ENCODE peak calls at places on chromosomes 3 and 15, in four cellular contexts. One of them, this sample, is unnamed.

GRCh38 chr3:128965280-128965679 is 28.6 kb downstream of the CFAP92 start:
- DNase-seq in fibroblast of lung: no peak
- DNase-seq in stomach: no peak
- DNase-seq in AG10803: no peak
- DNase-seq in this sample: no peak

GRCh38 chr15:83106994-83107840 is at the start of gene TM6SF1:
- DNase-seq in fibroblast of lung: no peak
- DNase-seq in stomach: no peak
- DNase-seq in AG10803: no peak
- DNase-seq in this sample: no peak

GRCh38 chr3:77254967-77255831 is 215.3 kb downstream of the ROBO2 start:
- DNase-seq in stomach: peak
- DNase-seq in AG10803: peak
- DNase-seq in fibroblast of lung: peak
- DNase-seq in this sample: peak

GRCh38 chr15:69450968-69451695 is 1.5 kb upstream of the RPLP1 start:
- DNase-seq in fibroblast of lung: no peak
- DNase-seq in AG10803: no peak
- DNase-seq in stomach: no peak
- DNase-seq in this sample: no peak

GRCh38 chr15:52714968-52715367 is 35.8 kb upstream of the ATOSA start:
- DNase-seq in AG10803: no peak
- DNase-seq in fibroblast of lung: no peak
- DNase-seq in stomach: no peak
- DNase-seq in this sample: no peak

GRCh38 chr3:156892701-156893100 is 66.5 kb downstream of the LEKR1 start:
- DNase-seq in AG10803: peak
- DNase-seq in fibroblast of lung: no peak
- DNase-seq in stomach: no peak
- DNase-seq in this sample: peak

GRCh38 chr3:159987291-159987711 is 1.3 kb upstream of the IL12A start:
- DNase-seq in AG10803: peak
- DNase-seq in stomach: no peak
- DNase-seq in fibroblast of lung: no peak
- DNase-seq in this sample: no peak

GRCh38 chr3:159366476-159366875 is 564.6 kb downstream of the MFSD1 start:
- DNase-seq in fibroblast of lung: no peak
- DNase-seq in AG10803: no peak
- DNase-seq in stomach: no peak
- DNase-seq in this sample: no peak

GRCh38 chr3:33006571-33007286 is 55.3 kb downstream of the CCR4 start:
- DNase-seq in stomach: no peak
- DNase-seq in AG10803: no peak
- DNase-seq in fibroblast of lung: no peak
- DNase-seq in this sample: no peak

GRCh38 chr3:54999159-54999558 is 71.3 kb upstream of the LRTM1 start:
- DNase-seq in fibroblast of lung: peak
- DNase-seq in AG10803: peak
- DNase-seq in stomach: no peak
- DNase-seq in this sample: peak

GRCh38 chr15:35738370-35738769 is 192.4 kb upstream of the DPH6 start:
- DNase-seq in AG10803: peak
- DNase-seq in fibroblast of lung: peak
- DNase-seq in stomach: no peak
- DNase-seq in this sample: peak

GRCh38 chr3:101154386-101154785 is 161.2 kb upstream of the ABI3BP start:
- DNase-seq in fibroblast of lung: no peak
- DNase-seq in AG10803: no peak
- DNase-seq in stomach: no peak
- DNase-seq in this sample: no peak

GRCh38 chr3:83835040-83835439 is 1123.7 kb upstream of the CADM2 start:
- DNase-seq in fibroblast of lung: no peak
- DNase-seq in stomach: no peak
- DNase-seq in AG10803: no peak
- DNase-seq in this sample: no peak

GRCh38 chr3:45337839-45338470 is 50.4 kb upstream of the LARS2 start:
- DNase-seq in AG10803: peak
- DNase-seq in fibroblast of lung: no peak
- DNase-seq in stomach: no peak
- DNase-seq in this sample: no peak

GRCh38 chr3:122843604-122844003 is 48.7 kb downstream of the SLC49A4 start:
- DNase-seq in stomach: no peak
- DNase-seq in AG10803: no peak
- DNase-seq in fibroblast of lung: no peak
- DNase-seq in this sample: no peak

GRCh38 chr3:1506090-1506489 is 413.3 kb downstream of the CNTN6 start:
- DNase-seq in AG10803: no peak
- DNase-seq in fibroblast of lung: no peak
- DNase-seq in stomach: no peak
- DNase-seq in this sample: no peak

GRCh38 chr15:90223441-90224165 is 10.1 kb downstream of the CIB1 start:
- DNase-seq in AG10803: no peak
- DNase-seq in stomach: no peak
- DNase-seq in fibroblast of lung: no peak
- DNase-seq in this sample: no peak

GRCh38 chr3:58647661-58648141 is 18.9 kb downstream of the FAM3D start:
- DNase-seq in stomach: peak
- DNase-seq in fibroblast of lung: no peak
- DNase-seq in AG10803: no peak
- DNase-seq in this sample: peak

GRCh38 chr3:51687472-51688205 is 16.6 kb downstream of the TEX264 start:
- DNase-seq in stomach: no peak
- DNase-seq in AG10803: no peak
- DNase-seq in fibroblast of lung: no peak
- DNase-seq in this sample: peak

GRCh38 chr15:48696627-48697312 is 51.3 kb upstream of the FBN1 start:
- DNase-seq in AG10803: no peak
- DNase-seq in stomach: no peak
- DNase-seq in fibroblast of lung: no peak
- DNase-seq in this sample: peak

GRCh38 chr3:134330895-134331810 is 43.1 kb downstream of the AMOTL2 start:
- DNase-seq in fibroblast of lung: peak
- DNase-seq in AG10803: peak
- DNase-seq in stomach: no peak
- DNase-seq in this sample: peak

GRCh38 chr3:55527381-55527780 is 40.3 kb upstream of the WNT5A start:
- DNase-seq in fibroblast of lung: no peak
- DNase-seq in AG10803: no peak
- DNase-seq in stomach: no peak
- DNase-seq in this sample: no peak

DNA sequence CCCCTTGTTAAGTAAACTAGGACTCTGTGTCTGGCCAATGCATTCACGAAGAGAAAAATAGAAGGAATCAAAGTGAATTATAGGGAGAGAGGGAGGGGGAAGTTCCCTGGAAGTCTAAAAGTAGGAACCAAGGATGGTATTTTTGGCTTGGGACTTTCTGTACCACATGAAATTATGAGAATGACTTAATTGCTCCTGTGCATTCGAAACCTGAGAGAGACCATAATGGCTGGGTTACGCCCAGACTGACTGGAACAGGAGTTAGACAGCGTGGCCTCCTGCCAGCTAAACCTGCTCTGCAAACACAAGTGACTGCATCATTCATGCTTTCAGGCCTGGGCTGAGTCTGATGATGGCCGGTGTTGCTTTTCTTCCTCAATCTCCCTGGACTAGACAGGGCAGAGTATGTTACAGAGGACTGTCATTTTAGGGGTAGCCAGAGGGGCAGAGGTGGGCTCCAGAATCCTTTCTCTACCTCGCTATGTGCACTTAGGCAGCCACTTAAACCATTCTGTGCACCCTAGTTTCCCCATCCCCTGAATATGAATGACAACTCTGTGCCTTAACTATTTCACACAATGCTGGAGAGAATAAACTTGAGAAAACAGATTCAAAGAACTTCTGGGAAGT is 58.9 kb downstream of the MYO1E start:
- DNase-seq in AG10803: no peak
- DNase-seq in stomach: peak
- DNase-seq in fibroblast of lung: peak
- DNase-seq in this sample: peak
- H3K4me3 ChIP-seq in AG10803: no peak
- H3K4me3 ChIP-seq in stomach: no peak
- H3K4me3 ChIP-seq in fibroblast of lung: no peak
- H3K4me3 ChIP-seq in this sample: no peak

GRCh38 chr3:153166206-153166605 is 4.2 kb downstream of the RAP2B start:
- DNase-seq in fibroblast of lung: no peak
- DNase-seq in AG10803: no peak
- DNase-seq in stomach: no peak
- DNase-seq in this sample: peak
- H3K4me3 ChIP-seq in fibroblast of lung: peak
- H3K4me3 ChIP-seq in AG10803: peak
- H3K4me3 ChIP-seq in stomach: no peak
- H3K4me3 ChIP-seq in this sample: peak

GRCh38 chr3:105791919-105792786 is 76.7 kb downstream of the CBLB start:
- DNase-seq in fibroblast of lung: peak
- DNase-seq in stomach: peak
- DNase-seq in AG10803: peak
- DNase-seq in this sample: peak
- H3K4me3 ChIP-seq in fibroblast of lung: no peak
- H3K4me3 ChIP-seq in stomach: no peak
- H3K4me3 ChIP-seq in AG10803: no peak
- H3K4me3 ChIP-seq in this sample: no peak

DNA sequence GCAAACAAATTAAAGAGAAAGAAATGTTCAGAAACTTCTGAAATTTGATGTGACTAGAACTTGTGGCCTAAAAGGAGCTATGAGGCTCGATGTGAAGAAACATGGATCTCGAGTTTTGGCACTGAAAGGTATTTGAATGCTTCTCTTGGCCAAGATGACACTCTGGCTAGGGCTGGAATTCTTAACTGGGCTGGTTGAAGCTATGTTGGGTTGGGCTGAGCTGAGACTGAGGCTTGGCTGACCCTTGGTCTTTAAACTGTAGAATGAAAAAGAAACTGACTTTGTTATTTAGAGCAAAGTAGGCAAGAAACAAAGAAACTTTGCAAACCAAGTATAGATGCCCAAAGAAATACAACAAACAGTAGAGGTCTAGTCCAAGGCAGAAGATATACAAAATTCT is 28.1 kb upstream of the CLDN16 start:
- DNase-seq in stomach: no peak
- DNase-seq in fibroblast of lung: no peak
- DNase-seq in AG10803: no peak
- DNase-seq in this sample: no peak
- H3K4me3 ChIP-seq in stomach: no peak
- H3K4me3 ChIP-seq in fibroblast of lung: no peak
- H3K4me3 ChIP-seq in AG10803: no peak
- H3K4me3 ChIP-seq in this sample: no peak

GRCh38 chr3:195895078-195895899 is 13.1 kb downstream of the TNK2 start:
- DNase-seq in AG10803: peak
- DNase-seq in fibroblast of lung: peak
- DNase-seq in stomach: peak
- DNase-seq in this sample: no peak

GRCh38 chr3:195896361-195897080 is 11.8 kb downstream of the TNK2 start:
- DNase-seq in stomach: no peak
- DNase-seq in fibroblast of lung: peak
- DNase-seq in AG10803: peak
- DNase-seq in this sample: peak

GRCh38 chr3:195897853-195898415 is 10.4 kb downstream of the TNK2 start:
- DNase-seq in stomach: no peak
- DNase-seq in fibroblast of lung: no peak
- DNase-seq in AG10803: no peak
- DNase-seq in this sample: no peak

GRCh38 chr3:195895900-195896360 is 12.4 kb downstream of the TNK2 start:
- DNase-seq in stomach: peak
- DNase-seq in fibroblast of lung: peak
- DNase-seq in AG10803: no peak
- DNase-seq in this sample: no peak

DNA sequence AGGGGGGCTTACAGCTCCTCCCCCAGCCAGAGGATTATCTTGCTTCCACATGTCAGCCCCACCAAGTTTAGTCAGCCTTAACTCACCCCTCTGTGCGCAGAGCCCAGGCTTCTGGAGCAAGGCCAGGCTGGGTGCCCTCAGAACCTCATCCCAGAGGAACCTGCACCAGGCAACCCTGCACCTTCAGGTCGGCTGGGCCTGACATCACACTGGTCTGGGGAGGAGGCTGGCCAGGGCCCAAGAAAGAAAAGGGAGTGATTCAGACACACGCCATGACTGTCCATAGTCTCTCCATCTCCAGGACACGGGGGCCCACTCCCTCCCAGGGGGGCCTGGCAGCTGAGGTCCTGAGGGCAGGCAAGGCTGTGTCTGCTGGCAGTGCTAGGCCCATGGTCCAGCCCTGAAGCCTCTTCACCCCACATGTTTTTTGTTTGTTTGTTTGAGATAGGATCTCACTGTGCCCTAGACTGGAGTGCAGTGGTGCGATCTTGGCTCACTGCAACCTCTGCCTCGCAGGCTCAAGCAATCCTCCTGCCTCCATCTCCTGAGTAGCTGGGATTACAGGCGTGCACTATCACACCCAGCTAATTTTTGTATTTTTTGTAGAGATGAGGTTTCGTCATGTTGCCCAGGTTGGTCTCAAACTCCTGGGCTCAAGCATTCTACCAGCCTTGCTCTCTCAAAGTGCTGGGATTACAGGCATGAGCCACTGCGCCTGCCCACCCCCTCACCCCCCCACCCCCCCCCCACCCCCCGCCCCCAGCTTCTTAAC is 11.1 kb downstream of the TNK2 start:
- DNase-seq in stomach: no peak
- DNase-seq in AG10803: peak
- DNase-seq in fibroblast of lung: peak
- DNase-seq in this sample: peak
- H3K4me3 ChIP-seq in stomach: no peak
- H3K4me3 ChIP-seq in AG10803: peak
- H3K4me3 ChIP-seq in fibroblast of lung: no peak
- H3K4me3 ChIP-seq in this sample: no peak

DNA sequence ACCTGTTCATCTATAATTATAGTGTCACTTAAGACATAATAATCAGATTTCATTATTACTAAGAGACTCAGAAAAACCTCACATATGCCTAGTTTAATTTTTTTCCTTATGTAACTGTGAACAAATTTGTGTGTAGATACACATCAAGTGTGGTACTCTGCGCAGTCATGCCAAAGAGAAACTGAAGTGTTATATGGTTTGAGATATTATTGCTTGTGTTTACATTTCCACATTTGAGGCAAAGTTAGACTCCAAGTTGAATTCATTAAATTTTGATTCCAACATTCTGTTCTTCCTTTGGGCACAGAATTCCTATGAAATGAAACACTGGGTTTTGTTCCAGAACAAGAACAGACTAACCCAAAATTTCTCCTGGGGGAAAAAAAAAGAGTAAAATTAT is 2.2 kb downstream of the MBNL1 start:
- DNase-seq in AG10803: peak
- DNase-seq in stomach: no peak
- DNase-seq in fibroblast of lung: no peak
- DNase-seq in this sample: no peak
- H3K4me3 ChIP-seq in AG10803: peak
- H3K4me3 ChIP-seq in stomach: peak
- H3K4me3 ChIP-seq in fibroblast of lung: peak
- H3K4me3 ChIP-seq in this sample: peak

GRCh38 chr15:74312445-74313007 is 54.9 kb downstream of the CYP11A1 start:
- DNase-seq in stomach: no peak
- DNase-seq in AG10803: no peak
- DNase-seq in fibroblast of lung: no peak
- DNase-seq in this sample: no peak
- H3K4me3 ChIP-seq in stomach: no peak
- H3K4me3 ChIP-seq in AG10803: no peak
- H3K4me3 ChIP-seq in fibroblast of lung: no peak
- H3K4me3 ChIP-seq in this sample: no peak

GRCh38 chr3:150183619-150184425 is 213.1 kb upstream of the PFN2 start:
- DNase-seq in fibroblast of lung: peak
- DNase-seq in AG10803: peak
- DNase-seq in stomach: peak
- DNase-seq in this sample: peak
- H3K4me3 ChIP-seq in fibroblast of lung: peak
- H3K4me3 ChIP-seq in AG10803: peak
- H3K4me3 ChIP-seq in stomach: peak
- H3K4me3 ChIP-seq in this sample: peak